ENCODE peak calls at places on chromosomes 12 and 14, in eight cellular contexts. One of them, this sample, is unnamed.

GRCh38 chr12:52515319-52515646 is 4.9 kb downstream of the KRT5 start:
- DNase-seq in adrenal gland: no peak
- DNase-seq in sigmoid colon: no peak
- DNase-seq in AG04450: no peak
- DNase-seq in PC-3: no peak
- DNase-seq in neural progenitor cell: no peak
- DNase-seq in right cardiac atrium: no peak
- DNase-seq in ovary: no peak
- DNase-seq in this sample: no peak

GRCh38 chr12:43692064-43692463 is 66.5 kb downstream of the PUS7L start:
- DNase-seq in adrenal gland: no peak
- DNase-seq in sigmoid colon: no peak
- DNase-seq in AG04450: no peak
- DNase-seq in PC-3: peak; percentile 22
- DNase-seq in neural progenitor cell: no peak
- DNase-seq in right cardiac atrium: no peak
- DNase-seq in ovary: no peak
- DNase-seq in this sample: no peak

GRCh38 chr12:645563-646071 is 17.6 kb downstream of the NINJ2 start:
- DNase-seq in adrenal gland: peak; percentile 80
- DNase-seq in sigmoid colon: peak; percentile 87
- DNase-seq in AG04450: no peak
- DNase-seq in PC-3: peak; percentile 46
- DNase-seq in neural progenitor cell: no peak
- DNase-seq in right cardiac atrium: peak; percentile 75
- DNase-seq in ovary: peak; percentile 70
- DNase-seq in this sample: peak; percentile 38

GRCh38 chr12:96289067-96289466 is 94.9 kb downstream of the ELK3 start:
- DNase-seq in adrenal gland: no peak
- DNase-seq in sigmoid colon: no peak
- DNase-seq in AG04450: no peak
- DNase-seq in PC-3: no peak
- DNase-seq in neural progenitor cell: peak; percentile 11
- DNase-seq in right cardiac atrium: no peak
- DNase-seq in ovary: no peak
- DNase-seq in this sample: no peak

GRCh38 chr12:38664661-38665269 is 240.6 kb downstream of the CPNE8 start:
- DNase-seq in adrenal gland: peak; percentile 61
- DNase-seq in sigmoid colon: no peak
- DNase-seq in AG04450: no peak
- DNase-seq in PC-3: peak; percentile 65
- DNase-seq in neural progenitor cell: peak; percentile 44
- DNase-seq in right cardiac atrium: no peak
- DNase-seq in ovary: no peak
- DNase-seq in this sample: no peak

GRCh38 chr14:60506010-60506409 is 2.9 kb upstream of the SIX6 start:
- DNase-seq in adrenal gland: no peak
- DNase-seq in sigmoid colon: no peak
- DNase-seq in AG04450: no peak
- DNase-seq in PC-3: no peak
- DNase-seq in neural progenitor cell: no peak
- DNase-seq in right cardiac atrium: no peak
- DNase-seq in ovary: no peak
- DNase-seq in this sample: no peak

GRCh38 chr14:68630081-68630571 is 162.7 kb downstream of the ZFP36L1 start:
- DNase-seq in adrenal gland: peak; percentile 33
- DNase-seq in sigmoid colon: no peak
- DNase-seq in AG04450: no peak
- DNase-seq in PC-3: no peak
- DNase-seq in neural progenitor cell: no peak
- DNase-seq in right cardiac atrium: no peak
- DNase-seq in ovary: no peak
- DNase-seq in this sample: no peak

GRCh38 chr14:57139173-57139572 is 129.5 kb downstream of the EXOC5 start:
- DNase-seq in adrenal gland: no peak
- DNase-seq in sigmoid colon: no peak
- DNase-seq in AG04450: no peak
- DNase-seq in PC-3: no peak
- DNase-seq in neural progenitor cell: no peak
- DNase-seq in right cardiac atrium: no peak
- DNase-seq in ovary: no peak
- DNase-seq in this sample: no peak

GRCh38 chr12:96493101-96493500 is 3.7 kb downstream of the CFAP54 start:
- DNase-seq in adrenal gland: no peak
- DNase-seq in sigmoid colon: no peak
- DNase-seq in AG04450: no peak
- DNase-seq in PC-3: peak; percentile 33
- DNase-seq in neural progenitor cell: no peak
- DNase-seq in right cardiac atrium: no peak
- DNase-seq in ovary: no peak
- DNase-seq in this sample: no peak

GRCh38 chr12:16359512-16360491 is 12.4 kb downstream of the MGST1 start:
- DNase-seq in adrenal gland: peak; percentile 79
- DNase-seq in sigmoid colon: peak; percentile 71
- DNase-seq in AG04450: no peak
- DNase-seq in PC-3: peak; percentile 62
- DNase-seq in neural progenitor cell: peak; percentile 82
- DNase-seq in right cardiac atrium: peak; percentile 62
- DNase-seq in ovary: no peak
- DNase-seq in this sample: peak; percentile 67

GRCh38 chr12:105862163-105862821 is 276.5 kb downstream of the NUAK1 start:
- DNase-seq in adrenal gland: no peak
- DNase-seq in sigmoid colon: no peak
- DNase-seq in AG04450: no peak
- DNase-seq in PC-3: peak; percentile 33
- DNase-seq in neural progenitor cell: no peak
- DNase-seq in right cardiac atrium: no peak
- DNase-seq in ovary: no peak
- DNase-seq in this sample: no peak

GRCh38 chr14:68652433-68652690 is 140.5 kb downstream of the ZFP36L1 start:
- DNase-seq in adrenal gland: no peak
- DNase-seq in sigmoid colon: no peak
- DNase-seq in AG04450: no peak
- DNase-seq in PC-3: no peak
- DNase-seq in neural progenitor cell: no peak
- DNase-seq in right cardiac atrium: no peak
- DNase-seq in ovary: no peak
- DNase-seq in this sample: no peak

GRCh38 chr14:75548544-75548943 is 26.3 kb downstream of the BATF start:
- DNase-seq in adrenal gland: no peak
- DNase-seq in sigmoid colon: no peak
- DNase-seq in AG04450: no peak
- DNase-seq in PC-3: peak; percentile 17
- DNase-seq in neural progenitor cell: no peak
- DNase-seq in right cardiac atrium: no peak
- DNase-seq in ovary: no peak
- DNase-seq in this sample: no peak

GRCh38 chr14:68552597-68552996 is 240.3 kb downstream of the ZFP36L1 start:
- DNase-seq in adrenal gland: peak; percentile 46
- DNase-seq in sigmoid colon: peak; percentile 80
- DNase-seq in AG04450: no peak
- DNase-seq in PC-3: no peak
- DNase-seq in neural progenitor cell: no peak
- DNase-seq in right cardiac atrium: no peak
- DNase-seq in ovary: no peak
- DNase-seq in this sample: no peak

GRCh38 chr12:52321433-52321832 is 235 bp upstream of the KRT83 start:
- DNase-seq in adrenal gland: no peak
- DNase-seq in sigmoid colon: no peak
- DNase-seq in AG04450: no peak
- DNase-seq in PC-3: no peak
- DNase-seq in neural progenitor cell: no peak
- DNase-seq in right cardiac atrium: no peak
- DNase-seq in ovary: no peak
- DNase-seq in this sample: no peak

GRCh38 chr14:102212845-102213244 is 73.1 kb downstream of the WDR20 start:
- DNase-seq in adrenal gland: no peak
- DNase-seq in sigmoid colon: peak; percentile 24
- DNase-seq in AG04450: no peak
- DNase-seq in PC-3: no peak
- DNase-seq in neural progenitor cell: no peak
- DNase-seq in right cardiac atrium: no peak
- DNase-seq in ovary: no peak
- DNase-seq in this sample: no peak

GRCh38 chr14:102212356-102212755 is 72.7 kb downstream of the WDR20 start:
- DNase-seq in adrenal gland: no peak
- DNase-seq in sigmoid colon: peak; percentile 49
- DNase-seq in AG04450: no peak
- DNase-seq in PC-3: no peak
- DNase-seq in neural progenitor cell: no peak
- DNase-seq in right cardiac atrium: no peak
- DNase-seq in ovary: no peak
- DNase-seq in this sample: no peak

GRCh38 chr14:102213984-102214658 is 74.4 kb downstream of the WDR20 start:
- DNase-seq in adrenal gland: no peak
- DNase-seq in sigmoid colon: no peak
- DNase-seq in AG04450: no peak
- DNase-seq in PC-3: peak; percentile 38
- DNase-seq in neural progenitor cell: no peak
- DNase-seq in right cardiac atrium: no peak
- DNase-seq in ovary: no peak
- DNase-seq in this sample: no peak

GRCh38 chr14:102215071-102215470 is 75.4 kb downstream of the WDR20 start:
- DNase-seq in adrenal gland: peak; percentile 78
- DNase-seq in sigmoid colon: peak; percentile 76
- DNase-seq in AG04450: peak; percentile 33
- DNase-seq in PC-3: peak; percentile 82
- DNase-seq in neural progenitor cell: no peak
- DNase-seq in right cardiac atrium: no peak
- DNase-seq in ovary: no peak
- DNase-seq in this sample: peak; percentile 55

GRCh38 chr14:102213470-102213869 is 73.8 kb downstream of the WDR20 start:
- DNase-seq in adrenal gland: no peak
- DNase-seq in sigmoid colon: no peak
- DNase-seq in AG04450: no peak
- DNase-seq in PC-3: no peak
- DNase-seq in neural progenitor cell: no peak
- DNase-seq in right cardiac atrium: no peak
- DNase-seq in ovary: no peak
- DNase-seq in this sample: no peak
- H3K27ac ChIP-seq in adrenal gland: peak overlapping the region; percentile 4
- H3K27ac ChIP-seq in sigmoid colon: no peak overlapping the region
- H3K27ac ChIP-seq in AG04450: no peak overlapping the region
- H3K27ac ChIP-seq in PC-3: no peak overlapping the region
- H3K27ac ChIP-seq in neural progenitor cell: no peak overlapping the region
- H3K27ac ChIP-seq in right cardiac atrium: no peak overlapping the region
- H3K27ac ChIP-seq in ovary: no peak overlapping the region
- H3K27ac ChIP-seq in this sample: no peak overlapping the region

GRCh38 chr12:91877022-91877421 is 268.6 kb downstream of the BTG1 start:
- DNase-seq in adrenal gland: peak; percentile 75
- DNase-seq in sigmoid colon: peak; percentile 67
- DNase-seq in AG04450: no peak
- DNase-seq in PC-3: no peak
- DNase-seq in neural progenitor cell: peak; percentile 9
- DNase-seq in right cardiac atrium: no peak
- DNase-seq in ovary: no peak
- DNase-seq in this sample: peak; percentile 15
- H3K27ac ChIP-seq in adrenal gland: no peak overlapping the region
- H3K27ac ChIP-seq in sigmoid colon: no peak overlapping the region
- H3K27ac ChIP-seq in AG04450: no peak overlapping the region
- H3K27ac ChIP-seq in PC-3: no peak overlapping the region
- H3K27ac ChIP-seq in neural progenitor cell: no peak overlapping the region
- H3K27ac ChIP-seq in right cardiac atrium: no peak overlapping the region
- H3K27ac ChIP-seq in ovary: no peak overlapping the region
- H3K27ac ChIP-seq in this sample: no peak overlapping the region

GRCh38 chr12:32110942-32111341 is 4.3 kb downstream of the BICD1 start:
- DNase-seq in adrenal gland: no peak
- DNase-seq in sigmoid colon: no peak
- DNase-seq in AG04450: no peak
- DNase-seq in PC-3: no peak
- DNase-seq in neural progenitor cell: no peak
- DNase-seq in right cardiac atrium: no peak
- DNase-seq in ovary: no peak
- DNase-seq in this sample: no peak
- H3K27ac ChIP-seq in adrenal gland: no peak overlapping the region
- H3K27ac ChIP-seq in sigmoid colon: peak overlapping the region; percentile 37
- H3K27ac ChIP-seq in AG04450: no peak overlapping the region
- H3K27ac ChIP-seq in PC-3: no peak overlapping the region
- H3K27ac ChIP-seq in neural progenitor cell: no peak overlapping the region
- H3K27ac ChIP-seq in right cardiac atrium: no peak overlapping the region
- H3K27ac ChIP-seq in ovary: no peak overlapping the region
- H3K27ac ChIP-seq in this sample: no peak overlapping the region

GRCh38 chr12:117552971-117553370 is 191.5 kb upstream of the NOS1 start:
- DNase-seq in adrenal gland: peak; percentile 55
- DNase-seq in sigmoid colon: no peak
- DNase-seq in AG04450: no peak
- DNase-seq in PC-3: peak; percentile 9
- DNase-seq in neural progenitor cell: no peak
- DNase-seq in right cardiac atrium: no peak
- DNase-seq in ovary: no peak
- DNase-seq in this sample: no peak

GRCh38 chr12:117551698-117552097 is 190.3 kb upstream of the NOS1 start:
- DNase-seq in adrenal gland: no peak
- DNase-seq in sigmoid colon: no peak
- DNase-seq in AG04450: no peak
- DNase-seq in PC-3: no peak
- DNase-seq in neural progenitor cell: no peak
- DNase-seq in right cardiac atrium: no peak
- DNase-seq in ovary: no peak
- DNase-seq in this sample: no peak

DNA sequence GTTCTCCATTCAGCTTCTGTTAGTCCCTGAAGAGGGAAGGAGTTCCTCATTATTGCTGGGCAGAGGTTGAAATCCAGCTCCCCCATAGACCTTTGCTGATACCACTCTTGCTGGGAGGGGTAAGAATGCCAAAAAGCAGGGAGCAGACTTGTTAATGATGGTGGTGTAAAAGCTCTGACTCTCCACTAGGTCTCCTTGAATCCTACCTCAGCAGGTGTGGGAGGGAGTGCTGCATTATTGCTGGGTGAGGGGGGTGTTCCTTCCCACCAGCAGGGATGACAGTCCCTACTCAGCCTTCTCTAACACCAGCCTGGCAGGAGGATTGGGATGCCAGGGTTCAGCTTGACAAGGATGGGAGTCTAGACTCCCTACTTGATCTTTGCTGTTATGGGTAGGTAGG is 185.8 kb upstream of the NOS1 start:
- DNase-seq in adrenal gland: no peak
- DNase-seq in sigmoid colon: no peak
- DNase-seq in AG04450: no peak
- DNase-seq in PC-3: no peak
- DNase-seq in neural progenitor cell: no peak
- DNase-seq in right cardiac atrium: no peak
- DNase-seq in ovary: no peak
- DNase-seq in this sample: no peak
- H3K27ac ChIP-seq in adrenal gland: no peak overlapping the region
- H3K27ac ChIP-seq in sigmoid colon: no peak overlapping the region
- H3K27ac ChIP-seq in AG04450: no peak overlapping the region
- H3K27ac ChIP-seq in PC-3: no peak overlapping the region
- H3K27ac ChIP-seq in neural progenitor cell: no peak overlapping the region
- H3K27ac ChIP-seq in right cardiac atrium: no peak overlapping the region
- H3K27ac ChIP-seq in ovary: no peak overlapping the region
- H3K27ac ChIP-seq in this sample: no peak overlapping the region

GRCh38 chr14:94473666-94474410 is 2.2 kb downstream of the SERPINA9 start:
- DNase-seq in adrenal gland: peak; percentile 28
- DNase-seq in sigmoid colon: no peak
- DNase-seq in AG04450: no peak
- DNase-seq in PC-3: no peak
- DNase-seq in neural progenitor cell: no peak
- DNase-seq in right cardiac atrium: no peak
- DNase-seq in ovary: no peak
- DNase-seq in this sample: no peak
- H3K27ac ChIP-seq in adrenal gland: no peak overlapping the region
- H3K27ac ChIP-seq in sigmoid colon: no peak overlapping the region
- H3K27ac ChIP-seq in AG04450: no peak overlapping the region
- H3K27ac ChIP-seq in PC-3: no peak overlapping the region
- H3K27ac ChIP-seq in neural progenitor cell: no peak overlapping the region
- H3K27ac ChIP-seq in right cardiac atrium: no peak overlapping the region
- H3K27ac ChIP-seq in ovary: no peak overlapping the region
- H3K27ac ChIP-seq in this sample: no peak overlapping the region

This sample was measured in psoas muscle.